ENCODE peak calls at places on chromosomes 3 and 15, in six cellular contexts. M is GM13976, I is IMR-90, R is nucleus accumbens, U is SHP77, L is stomach. C is an unnamed sample.

GRCh38 chr3:41155834-41156233 is 43.5 kb upstream of the CTNNB1 start:
- DNase-seq in R (no peak), U (no peak), I (no peak), M (no peak), L (no peak), C (no peak)

GRCh38 chr15:34793901-34794300 is 1.4 kb downstream of the ACTC1 start:
- DNase-seq in R (no peak), M (no peak), I (no peak), L (no peak), U (no peak), C (no peak)

GRCh38 chr15:80580107-80580506 is 115.0 kb upstream of the ABHD17C start:
- DNase-seq in U (no peak), I (peak; percentile 80), L (no peak), R (no peak), M (no peak), C (no peak)

GRCh38 chr15:72168131-72168825 is 29.3 kb downstream of the GRAMD2A start:
- DNase-seq in I (peak; percentile 38), U (no peak), R (no peak), L (peak; percentile 34), M (peak; percentile 17), C (no peak)

GRCh38 chr15:87123676-87124382 is 1044.2 kb downstream of the AGBL1 start:
- DNase-seq in U (peak; percentile 14), L (no peak), R (no peak), I (no peak), M (no peak), C (no peak)

GRCh38 chr3:120348065-120348980 is 831 bp downstream of the LRRC58 start:
- DNase-seq in I (peak; percentile 10), U (peak; percentile 49), M (peak; percentile 65), L (no peak), R (no peak), C (peak; percentile 66)

GRCh38 chr15:52010633-52011595 is 8.1 kb upstream of the MAPK6 start:
- DNase-seq in R (peak; percentile 4), L (peak; percentile 71), U (no peak), I (peak; percentile 97), M (no peak), C (no peak)

GRCh38 chr3:64686446-64686908 is 1.3 kb downstream of the ADAMTS9 start:
- DNase-seq in M (peak; percentile 27), U (no peak), R (no peak), L (peak; percentile 32), I (peak; percentile 52), C (peak; percentile 20)

GRCh38 chr3:161035711-161036110 is 69.4 kb downstream of the B3GALNT1 start:
- DNase-seq in R (no peak), I (no peak), L (no peak), M (no peak), U (no peak), C (no peak)

GRCh38 chr3:115380883-115381572 is 233.9 kb upstream of the ZBTB20 start:
- DNase-seq in U (no peak), R (no peak), L (no peak), M (no peak), I (no peak), C (no peak)

GRCh38 chr3:23817508-23818223 is 11.9 kb downstream of the UBE2E1 start:
- DNase-seq in U (no peak), R (no peak), I (no peak), M (no peak), L (no peak), C (no peak)